ENCODE peak calls at places on chromosomes 3 and 15, in nine cellular contexts. L, Z, W, B, C, K, S, F and O are unnamed samples. For H3K4me1, H3K9me3 and H3K36me3, the result is how much of the 10 kb centered on the place peaks cover.

GRCh38 chr15:78335985-78336384 is 4.2 kb upstream of the CRABP1 start:
- DNase-seq in B (no peak), L (no peak), C (no peak), F (peak), Z (no peak), K (no peak), W (no peak), S (no peak), O (no peak)

GRCh38 chr3:112638327-112639020 is 2.5 kb downstream of the CCDC80 start:
- DNase-seq in S (no peak), W (no peak), B (no peak), L (no peak), K (no peak), Z (no peak), F (no peak), C (no peak), O (no peak)

GRCh38 chr15:77513226-77513625 is 92.5 kb downstream of the HMG20A start:
- DNase-seq in K (no peak), B (no peak), F (no peak), Z (no peak), S (no peak), L (no peak), C (no peak), W (no peak), O (no peak)

GRCh38 chr15:49023354-49023753 is 22.9 kb downstream of the SECISBP2L start:
- DNase-seq in L (no peak), W (no peak), F (no peak), K (no peak), S (no peak), C (no peak), B (no peak), Z (no peak), O (no peak)

GRCh38 chr3:124860599-124860998 is 26.6 kb downstream of the ITGB5 start:
- DNase-seq in B (no peak), K (no peak), S (peak), F (no peak), L (no peak), C (no peak), Z (peak), W (no peak), O (peak)

GRCh38 chr3:8424281-8424680 is 77.3 kb upstream of the LMCD1 start:
- DNase-seq in B (no peak), S (no peak), F (no peak), L (no peak), K (no peak), Z (no peak), W (no peak), C (no peak), O (no peak)

GRCh38 chr15:101152914-101153313 is 98.9 kb downstream of the CHSY1 start:
- DNase-seq in B (peak), Z (no peak), L (no peak), C (no peak), K (no peak), S (no peak), F (peak), W (no peak), O (no peak)

GRCh38 chr3:117687096-117687495 is 977.5 kb downstream of the TUSC7 start:
- DNase-seq in K (no peak), L (no peak), W (no peak), S (no peak), B (no peak), F (no peak), C (no peak), Z (no peak), O (no peak)

GRCh38 chr3:116423945-116424344 is 21.3 kb downstream of the LSAMP start:
- DNase-seq in S (no peak), W (no peak), K (no peak), F (no peak), Z (no peak), C (no peak), L (no peak), B (no peak), O (no peak)

GRCh38 chr3:112004187-112004586 is 5.5 kb downstream of the TAGLN3 start:
- DNase-seq in L (no peak), F (no peak), Z (no peak), W (no peak), B (no peak), K (no peak), C (no peak), S (no peak), O (no peak)

GRCh38 chr3:140529558-140529957 is 148.3 kb upstream of the TRIM42 start:
- DNase-seq in S (no peak), B (no peak), L (peak), Z (no peak), F (no peak), C (no peak), W (no peak), K (no peak), O (no peak)

GRCh38 chr15:60444289-60444912 is 34.5 kb downstream of the ICE2 start:
- DNase-seq in B (no peak), K (no peak), S (no peak), C (peak), L (peak), F (no peak), Z (no peak), W (no peak), O (no peak)

GRCh38 chr15:101048191-101049011 is 129.2 kb downstream of the LRRK1 start:
- DNase-seq in W (peak), F (peak), Z (peak), K (no peak), B (peak), C (peak), S (no peak), L (no peak), O (peak)

GRCh38 chr3:95197661-95198060 is 1134.8 kb downstream of the NSUN3 start:
- DNase-seq in S (no peak), W (no peak), B (no peak), F (no peak), L (no peak), Z (no peak), C (peak), K (no peak), O (peak)

GRCh38 chr3:193040836-193041672 is 123.4 kb upstream of the MB21D2 start:
- DNase-seq in Z (no peak), B (no peak), S (peak), W (no peak), F (no peak), K (peak), L (peak), C (peak), O (no peak)

GRCh38 chr3:18062289-18063025 is 320.0 kb upstream of the TBC1D5 start:
- DNase-seq in K (no peak), F (no peak), Z (no peak), W (no peak), B (no peak), S (no peak), C (no peak), L (no peak), O (no peak)

GRCh38 chr3:179801263-179801662 is 148.4 kb downstream of the USP13 start:
- DNase-seq in L (no peak), S (no peak), B (no peak), K (no peak), Z (no peak), C (no peak), F (no peak), W (no peak), O (no peak)

GRCh38 chr3:14144423-14145075 is 19.7 kb downstream of the TMEM43 start:
- DNase-seq in Z (peak), S (peak), K (peak), C (peak), B (peak), L (peak), W (no peak), F (peak), O (peak)

GRCh38 chr3:169232863-169233262 is 430.6 kb downstream of the MECOM start:
- DNase-seq in Z (no peak), S (no peak), K (no peak), F (no peak), W (no peak), L (peak), C (no peak), B (no peak), O (no peak)

GRCh38 chr3:82000350-82000749 is 238.9 kb upstream of the GBE1 start:
- DNase-seq in B (no peak), K (no peak), F (no peak), W (no peak), L (no peak), S (no peak), Z (no peak), C (no peak), O (no peak)

GRCh38 chr3:114221881-114222264 is 15.5 kb downstream of the ZNF80 start:
- DNase-seq in S (no peak), L (no peak), F (no peak), B (no peak), K (no peak), W (no peak), Z (no peak), C (no peak), O (no peak)

GRCh38 chr3:101868534-101869464 is 19.5 kb downstream of the NFKBIZ start:
- DNase-seq in W (no peak), Z (peak), L (no peak), F (peak), C (no peak), K (no peak), B (peak), S (no peak), O (no peak)
- H3K4me1 ChIP-seq in W (under half), Z (under half), L (under half), F (under half), C (under half), K (under half), B (under half), S (under half), O (under half)

GRCh38 chr3:133843634-133844033 is 38.0 kb downstream of the SRPRB start:
- DNase-seq in S (no peak), W (peak), B (no peak), Z (no peak), L (no peak), C (no peak), F (no peak), K (no peak), O (no peak)
- H3K9me3 ChIP-seq in S (under half), W (under half), B (under half), Z (under half), L (under half), C (under half), F (under half), K (under half), O (under half)

GRCh38 chr3:66381621-66382020 is 119.2 kb downstream of the LRIG1 start:
- DNase-seq in Z (no peak), W (no peak), K (no peak), C (no peak), F (no peak), S (no peak), B (peak), L (no peak), O (no peak)
- H3K36me3 ChIP-seq in Z (half or more), W (half or more), K (half or more), C (under half), F (half or more), S (under half), B (half or more), L (under half), O (under half)

DNA sequence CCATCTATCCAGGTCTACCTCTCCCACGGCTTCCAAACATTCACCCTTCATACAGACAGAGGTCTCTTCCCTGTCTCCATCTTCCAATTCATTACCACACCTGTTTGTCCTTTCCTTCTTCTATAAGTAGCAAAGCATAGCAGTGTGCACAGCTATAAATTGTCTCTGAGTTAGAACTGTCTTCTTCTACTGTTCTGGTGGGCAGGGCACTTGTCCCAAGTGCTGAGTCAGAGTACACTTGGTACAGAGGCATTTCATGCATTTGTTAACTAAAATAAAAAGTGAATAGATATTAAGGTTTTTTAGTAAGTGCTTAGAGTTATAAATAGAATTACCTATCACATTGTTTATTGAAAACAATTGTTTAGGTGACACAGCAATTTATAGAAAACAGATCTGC is 150.1 kb upstream of the CCDC54 start:
- DNase-seq in F (no peak), B (no peak), K (no peak), S (no peak), C (no peak), Z (no peak), W (no peak), L (no peak), O (no peak)
- H3K4me1 ChIP-seq in F (under half), B (under half), K (under half), S (under half), C (under half), Z (under half), W (under half), L (under half), O (under half)